ENCODE peak calls at places on chromosomes 1 and 21, in five cellular contexts. B is cardiac muscle cell, D is pancreas, L is fibroblast of pulmonary artery, F is MM.1S. W is an unnamed sample.

GRCh38 chr1:148383966-148384365 is 99.1 kb downstream of the PPIAL4G start:
- DNase-seq in F (no peak), L (no peak), D (no peak), B (no peak), W (no peak)

GRCh38 chr1:9249534-9250335 is 15.2 kb downstream of the H6PD start:
- DNase-seq in D (peak), F (peak), L (peak), B (no peak), W (no peak)

GRCh38 chr21:34200288-34200905 is 127.0 kb downstream of the MRPS6 start:
- DNase-seq in L (peak), F (no peak), B (no peak), D (no peak), W (no peak)

GRCh38 chr1:186617860-186618780 is 62.1 kb downstream of the PTGS2 start:
- DNase-seq in D (no peak), F (peak), B (no peak), L (peak), W (no peak)

GRCh38 chr1:46223472-46223943 is 20.4 kb downstream of the LURAP1 start:
- DNase-seq in F (peak), L (peak), D (no peak), B (peak), W (no peak)

GRCh38 chr1:151915066-151915686 is 5.9 kb upstream of the THEM4 start:
- DNase-seq in D (no peak), B (no peak), F (peak), L (no peak), W (no peak)

GRCh38 chr1:162649606-162650005 is 17.3 kb downstream of the DDR2 start:
- DNase-seq in F (no peak), L (no peak), D (no peak), B (no peak), W (no peak)

GRCh38 chr1:88922214-88922613 is 30.8 kb upstream of the GTF2B start:
- DNase-seq in F (no peak), L (no peak), B (no peak), D (no peak), W (no peak)

GRCh38 chr1:41613646-41614592 is 129.4 kb upstream of the EDN2 start:
- DNase-seq in D (no peak), F (no peak), L (peak), B (no peak), W (no peak)

GRCh38 chr1:204094262-204095247 is 21.6 kb downstream of the SOX13 start:
- DNase-seq in D (no peak), F (no peak), B (no peak), L (no peak), W (no peak)

GRCh38 chr1:185245466-185245865 is 71.6 kb downstream of the IVNS1ABP start:
- DNase-seq in F (no peak), B (no peak), L (no peak), D (no peak), W (no peak)

GRCh38 chr1:52691856-52692255 is 6.3 kb downstream of the COA7 start:
- DNase-seq in F (no peak), D (no peak), L (no peak), B (no peak), W (no peak)

GRCh38 chr1:229480500-229480899 is 27.6 kb downstream of the NUP133 start:
- DNase-seq in B (no peak), D (no peak), F (no peak), L (no peak), W (no peak)

GRCh38 chr1:150808851-150809250 is 791 bp upstream of the CTSK start:
- DNase-seq in L (no peak), B (no peak), D (no peak), F (no peak), W (no peak)

GRCh38 chr1:17565551-17565971 is 26.1 kb downstream of the ARHGEF10L start:
- DNase-seq in B (peak), D (no peak), L (no peak), F (no peak), W (no peak)

GRCh38 chr1:208256091-208256490 is 11.9 kb upstream of the PLXNA2 start:
- DNase-seq in F (no peak), L (no peak), B (no peak), D (no peak), W (no peak)

GRCh38 chr1:165900576-165901380 is 73.4 kb downstream of the UCK2 start:
- DNase-seq in B (no peak), F (no peak), L (peak), D (peak), W (no peak)

GRCh38 chr21:35375115-35375514 is 326.0 kb upstream of the RUNX1 start:
- DNase-seq in D (no peak), B (no peak), L (peak), F (no peak), W (no peak)

GRCh38 chr1:28264897-28265296 is 5.6 kb downstream of the SESN2 start:
- DNase-seq in F (no peak), B (no peak), D (no peak), L (no peak), W (no peak)

GRCh38 chr21:42654179-42654912 is 925 bp downstream of the PDE9A start:
- DNase-seq in B (peak), L (no peak), D (peak), F (no peak), W (peak)

GRCh38 chr1:2315711-2316450 is 75.5 kb downstream of the MORN1 start:
- DNase-seq in B (no peak), F (no peak), L (no peak), D (no peak), W (no peak)

GRCh38 chr1:35857830-35858229 is 25.2 kb upstream of the AGO1 start:
- DNase-seq in B (peak), F (peak), L (peak), D (no peak), W (no peak)

GRCh38 chr1:207097871-207098324 is 6.1 kb upstream of the C4BPA start:
- DNase-seq in L (no peak), D (no peak), F (no peak), B (no peak), W (no peak)

GRCh38 chr1:36322786-36323635 is 434 bp downstream of the EVA1B start:
- DNase-seq in F (no peak), B (no peak), L (peak), D (peak), W (no peak)

GRCh38 chr1:224235819-224236493 is 52.9 kb downstream of the DEGS1 start:
- DNase-seq in B (no peak), L (no peak), D (no peak), F (no peak), W (no peak)

GRCh38 chr1:117886101-117886795 is 43.2 kb downstream of the GDAP2 start:
- DNase-seq in L (peak), D (no peak), B (no peak), F (no peak), W (no peak)

GRCh38 chr21:35316933-35317332 is 267.8 kb upstream of the RUNX1 start:
- DNase-seq in D (no peak), F (no peak), L (peak), B (no peak), W (no peak)

GRCh38 chr1:218904401-218904800 is 269.3 kb upstream of the LYPLAL1 start:
- DNase-seq in D (no peak), B (no peak), L (peak), F (no peak), W (no peak)

GRCh38 chr1:100036718-100037664 is 67.2 kb downstream of the SLC35A3 start:
- DNase-seq in D (no peak), F (no peak), B (peak), L (peak), W (no peak)

GRCh38 chr1:190376067-190376466 is 101.6 kb downstream of the BRINP3 start:
- DNase-seq in F (no peak), B (no peak), L (peak), D (no peak), W (no peak)

GRCh38 chr1:247639381-247639981 is 34.1 kb downstream of the OR2G3 start:
- DNase-seq in B (peak), F (no peak), L (peak), D (peak), W (peak)

GRCh38 chr1:8134546-8135235 is 108.6 kb upstream of the ERRFI1 start:
- DNase-seq in L (peak), F (no peak), B (no peak), D (no peak), W (no peak)

GRCh38 chr1:27116210-27116609 is 38.7 kb downstream of the SLC9A1 start:
- DNase-seq in D (no peak), L (peak), F (no peak), B (no peak), W (no peak)

GRCh38 chr1:181488884-181489283 is 5.6 kb downstream of the CACNA1E start:
- DNase-seq in F (no peak), B (no peak), D (no peak), L (no peak), W (no peak)

GRCh38 chr1:223500560-223501425 is 107.6 kb downstream of the CCDC185 start:
- DNase-seq in L (peak), F (no peak), B (no peak), D (no peak), W (no peak)

GRCh38 chr1:167797005-167797404 is 75.2 kb downstream of the MPZL1 start:
- DNase-seq in F (no peak), L (peak), B (peak), D (no peak), W (no peak)

DNA sequence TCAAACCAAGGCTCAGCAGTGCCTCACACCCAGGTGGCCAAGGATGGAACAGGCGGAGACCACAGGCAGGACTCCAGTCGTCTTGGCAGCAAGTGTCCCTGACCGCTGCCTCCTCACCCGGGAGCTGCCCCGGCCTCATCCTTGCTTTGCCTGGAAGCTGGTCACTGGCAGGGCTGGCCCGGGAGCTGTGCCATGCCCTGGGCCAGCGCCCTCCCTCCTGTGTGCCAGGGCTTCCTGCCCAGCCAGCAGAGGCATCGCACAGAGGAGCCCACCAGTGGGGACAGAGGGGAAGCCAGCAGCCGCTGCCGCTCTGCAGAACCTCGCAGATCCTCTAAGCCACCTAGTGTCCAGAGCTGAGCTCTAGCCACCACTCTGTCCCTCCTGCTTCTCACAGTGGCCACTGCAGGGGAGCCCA is 7.8 kb downstream of the CASZ1 start:
- DNase-seq in F (no peak), L (no peak), B (peak), D (peak), W (peak)
- TF ChIP-seq CTCF in F (no peak), L (peak), B (peak), D (no peak), W (peak)

GRCh38 chr1:66438062-66438970 is 95.6 kb upstream of the SGIP1 start:
- DNase-seq in D (no peak), B (no peak), F (peak), L (no peak), W (no peak)

GRCh38 chr1:66434096-66434495 is 99.9 kb upstream of the SGIP1 start:
- DNase-seq in D (no peak), B (no peak), F (peak), L (peak), W (no peak)

GRCh38 chr1:66437136-66437401 is 96.9 kb upstream of the SGIP1 start:
- DNase-seq in F (peak), L (no peak), D (no peak), B (no peak), W (no peak)

GRCh38 chr1:66435541-66435940 is 98.4 kb upstream of the SGIP1 start:
- DNase-seq in B (no peak), D (no peak), F (peak), L (no peak), W (no peak)

GRCh38 chr1:66436378-66437135 is 97.4 kb upstream of the SGIP1 start:
- DNase-seq in B (no peak), D (no peak), L (peak), F (peak), W (no peak)
- TF ChIP-seq CTCF in B (peak), D (no peak), L (peak), F (peak), W (peak)

GRCh38 chr1:235974616-235975015 is 90.3 kb downstream of the NID1 start:
- DNase-seq in B (no peak), D (no peak), F (no peak), L (peak), W (no peak)

GRCh38 chr1:235968837-235969236 is 96.1 kb downstream of the NID1 start:
- DNase-seq in D (no peak), L (no peak), B (no peak), F (no peak), W (no peak)

GRCh38 chr1:235971020-235971419 is 93.9 kb downstream of the NID1 start:
- DNase-seq in D (no peak), F (no peak), L (no peak), B (no peak), W (no peak)

GRCh38 chr1:235972316-235973090 is 92.4 kb downstream of the NID1 start:
- DNase-seq in F (peak), D (no peak), B (no peak), L (peak), W (no peak)

GRCh38 chr1:235971571-235972315 is 93.1 kb downstream of the NID1 start:
- DNase-seq in F (peak), D (peak), L (peak), B (peak), W (no peak)
- TF ChIP-seq CTCF in F (peak), D (peak), L (peak), B (peak), W (peak)

GRCh38 chr1:19385236-19385635 is 73.1 kb downstream of the SLC66A1 start:
- DNase-seq in B (no peak), D (no peak), L (no peak), F (no peak), W (no peak)

GRCh38 chr1:19388980-19389379 is 76.9 kb downstream of the SLC66A1 start:
- DNase-seq in F (no peak), D (no peak), L (no peak), B (no peak), W (no peak)

GRCh38 chr1:19384772-19385187 is 72.7 kb downstream of the SLC66A1 start:
- DNase-seq in D (peak), L (no peak), B (no peak), F (no peak), W (no peak)

GRCh38 chr1:19385869-19386591 is 73.9 kb downstream of the SLC66A1 start:
- DNase-seq in F (no peak), L (peak), D (no peak), B (no peak), W (no peak)

DNA sequence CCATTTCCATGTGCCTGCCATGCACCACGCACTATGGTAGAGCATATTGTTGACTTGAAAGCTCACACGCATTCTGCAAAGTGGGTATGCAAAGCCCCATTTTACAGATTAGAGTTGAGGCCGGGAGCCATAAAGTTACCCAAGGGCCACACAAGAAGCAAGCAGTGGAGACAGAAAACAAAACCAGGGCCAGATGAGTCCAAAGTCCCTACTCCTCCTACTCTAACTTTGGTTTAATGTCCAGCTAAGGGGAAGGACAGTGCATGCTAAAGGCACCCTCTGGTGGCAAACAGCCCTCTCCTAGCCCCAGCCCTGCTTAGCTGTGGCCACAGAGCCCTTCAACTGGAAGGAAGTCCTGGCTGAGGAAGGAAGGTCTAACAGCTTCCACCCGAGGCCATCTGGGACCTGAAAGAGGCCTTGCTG is 74.9 kb downstream of the SLC66A1 start:
- DNase-seq in B (no peak), L (no peak), D (no peak), F (no peak), W (no peak)
- TF ChIP-seq CTCF in B (no peak), L (no peak), D (no peak), F (no peak), W (no peak)

GRCh38 chr1:87121732-87122163 is 206.9 kb upstream of the LMO4 start:
- DNase-seq in D (no peak), L (no peak), B (no peak), F (no peak), W (no peak)

GRCh38 chr1:87117761-87118160 is 203.3 kb downstream of the HS2ST1 start:
- DNase-seq in B (no peak), F (no peak), L (peak), D (no peak), W (no peak)

GRCh38 chr1:87123610-87124009 is 205.1 kb upstream of the LMO4 start:
- DNase-seq in B (no peak), L (no peak), D (no peak), F (no peak), W (no peak)

GRCh38 chr1:87119741-87120140 is 205.3 kb downstream of the HS2ST1 start:
- DNase-seq in B (no peak), D (no peak), L (no peak), F (no peak), W (no peak)

DNA sequence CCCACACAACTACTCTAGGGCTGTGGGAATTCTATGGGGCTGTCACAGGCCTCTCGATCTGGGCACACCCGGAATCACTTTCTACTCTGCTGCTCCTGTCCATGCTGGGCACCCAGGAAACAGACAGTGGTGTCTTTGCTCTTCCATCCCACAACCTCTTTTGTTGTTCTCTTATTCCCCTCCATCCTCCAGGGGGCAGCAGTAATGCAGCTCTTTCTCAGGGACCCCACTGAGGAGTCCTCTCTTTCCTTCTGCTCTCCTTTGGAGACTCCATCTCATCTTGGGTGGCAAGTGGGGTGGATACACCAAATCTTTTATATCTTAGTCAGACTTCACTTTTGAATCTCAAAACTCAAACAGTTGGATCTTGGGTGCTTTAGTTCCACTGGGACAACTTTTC is 206.3 kb downstream of the HS2ST1 start:
- DNase-seq in F (no peak), L (no peak), D (no peak), B (no peak), W (no peak)
- TF ChIP-seq CTCF in F (peak), L (peak), D (no peak), B (peak), W (peak)

DNA sequence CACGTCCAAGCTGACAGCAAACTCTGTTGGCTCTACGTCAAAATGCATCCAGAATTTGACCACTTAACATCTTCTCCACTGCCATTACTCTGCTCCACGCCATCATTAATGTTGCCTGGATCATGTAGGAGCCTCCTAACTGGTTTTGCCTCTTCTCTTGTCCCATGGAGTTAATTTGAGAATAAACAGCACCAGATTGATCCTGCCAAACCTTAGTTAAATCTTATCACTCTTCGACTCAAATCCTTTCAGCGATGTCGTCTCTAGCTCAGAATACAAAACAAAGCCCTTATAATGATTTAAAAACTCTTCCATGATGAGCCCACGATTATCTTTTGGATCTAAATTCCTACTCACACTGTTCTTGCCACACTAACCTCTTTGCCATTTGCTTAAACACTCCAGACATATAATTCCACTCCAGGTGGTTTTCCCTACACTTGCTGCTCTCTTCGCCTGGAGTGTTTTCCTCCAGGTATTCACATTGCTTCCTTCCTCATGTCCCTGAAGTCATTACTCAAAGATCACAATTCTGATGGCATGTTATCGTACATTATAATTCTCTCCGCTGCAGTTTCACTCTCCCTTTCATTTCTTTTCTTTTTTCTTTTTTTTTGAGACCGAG is 90.7 kb upstream of the KCNK2 start:
- DNase-seq in B (no peak), D (no peak), L (no peak), F (no peak), W (no peak)
- TF ChIP-seq CTCF in B (no peak), D (no peak), L (no peak), F (no peak), W (no peak)

DNA sequence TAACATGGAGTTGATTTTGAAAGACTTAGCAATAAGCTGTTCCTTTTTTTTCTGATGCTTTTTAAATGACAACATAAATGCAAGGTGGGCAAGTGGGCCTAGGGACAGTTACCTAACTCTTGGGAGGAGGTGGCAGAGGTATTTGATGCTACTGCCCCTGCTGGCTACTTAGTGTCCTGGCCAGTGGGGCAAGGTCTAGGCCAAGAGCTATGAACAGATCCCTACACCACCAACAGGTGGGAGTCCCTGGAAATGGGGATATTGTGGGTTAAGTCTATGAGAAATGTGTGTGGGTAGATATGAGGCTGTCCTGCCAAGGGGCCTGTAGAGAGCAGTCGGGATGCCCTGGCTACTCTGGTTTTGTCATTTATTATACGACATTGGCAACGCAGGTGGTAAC is 31.3 kb upstream of the B3GALT5 start:
- DNase-seq in L (no peak), F (no peak), D (no peak), B (no peak), W (no peak)
- TF ChIP-seq CTCF in L (no peak), F (no peak), D (no peak), B (no peak), W (no peak)

GRCh38 chr1:177334856-177335255 is 164.1 kb downstream of the BRINP2 start:
- DNase-seq in B (no peak), L (no peak), D (no peak), F (no peak), W (no peak)

GRCh38 chr1:177329871-177330270 is 159.1 kb downstream of the BRINP2 start:
- DNase-seq in L (no peak), B (no peak), D (no peak), F (no peak), W (no peak)

GRCh38 chr1:177338376-177338775 is 167.6 kb downstream of the BRINP2 start:
- DNase-seq in F (no peak), B (no peak), D (no peak), L (no peak), W (no peak)

GRCh38 chr1:177334276-177334675 is 163.5 kb downstream of the BRINP2 start:
- DNase-seq in B (peak), L (no peak), F (no peak), D (no peak), W (no peak)
- TF ChIP-seq CTCF in B (no peak), L (peak), F (no peak), D (no peak), W (peak)

GRCh38 chr1:200496937-200497336 is 87.1 kb upstream of the ZNF281 start:
- DNase-seq in L (no peak), F (no peak), D (no peak), B (no peak), W (no peak)
- TF ChIP-seq CTCF in L (no peak), F (no peak), D (no peak), B (peak), W (no peak)

W was measured in chondrocyte.